ENCODE peak calls at places on chromosomes 5 and 9, in ten cellular contexts. G, S, O, D, M, U, K, Q, C and F are unnamed samples.

GRCh38 chr5:143061161-143061945 is 291.2 kb downstream of the ARHGAP26 start:
- DNase-seq in G (no peak), S (no peak), O (no peak), D (peak), M (no peak), U (no peak), K (no peak), Q (no peak), C (peak), F (no peak)

GRCh38 chr9:98860871-98861293 is 53.4 kb downstream of the GALNT12 start:
- DNase-seq in G (peak), S (peak), O (peak), D (peak), M (peak), U (peak), K (no peak), Q (peak), C (peak), F (no peak)

GRCh38 chr9:77834898-77835505 is 186.9 kb upstream of the GNA14 start:
- DNase-seq in G (no peak), S (no peak), O (no peak), D (no peak), M (no peak), U (no peak), K (no peak), Q (no peak), C (no peak), F (no peak)

GRCh38 chr5:53922508-53923498 is 362.4 kb downstream of the NDUFS4 start:
- DNase-seq in G (no peak), S (no peak), O (no peak), D (no peak), M (no peak), U (no peak), K (no peak), Q (no peak), C (no peak), F (no peak)

GRCh38 chr5:172932313-172933017 is 26.8 kb upstream of the RPL26L1 start:
- DNase-seq in G (peak), S (peak), O (peak), D (peak), M (peak), U (peak), K (no peak), Q (peak), C (peak), F (peak)

GRCh38 chr9:110095776-110096175 is 112.2 kb downstream of the C9orf152 start:
- DNase-seq in G (no peak), S (no peak), O (no peak), D (no peak), M (no peak), U (no peak), K (no peak), Q (no peak), C (peak), F (no peak)

GRCh38 chr5:120465281-120465961 is 1.3 kb downstream of the PRR16 start:
- DNase-seq in G (peak), S (peak), O (peak), D (peak), M (peak), U (peak), K (no peak), Q (peak), C (peak), F (peak)

GRCh38 chr5:157748740-157749461 is 5.4 kb downstream of the LSM11 start:
- DNase-seq in G (peak), S (no peak), O (no peak), D (peak), M (no peak), U (no peak), K (no peak), Q (no peak), C (peak), F (no peak)

GRCh38 chr9:79796411-79796810 is 224.6 kb downstream of the TLE4 start:
- DNase-seq in G (no peak), S (no peak), O (no peak), D (no peak), M (no peak), U (no peak), K (no peak), Q (no peak), C (no peak), F (no peak)

GRCh38 chr9:79798450-79798849 is 226.7 kb downstream of the TLE4 start:
- DNase-seq in G (no peak), S (no peak), O (no peak), D (no peak), M (no peak), U (no peak), K (no peak), Q (no peak), C (no peak), F (no peak)

GRCh38 chr9:79799691-79800345 is 228.1 kb downstream of the TLE4 start:
- DNase-seq in G (no peak), S (peak), O (peak), D (no peak), M (no peak), U (no peak), K (no peak), Q (peak), C (no peak), F (no peak)

GRCh38 chr9:79800578-79800977 is 228.8 kb downstream of the TLE4 start:
- DNase-seq in G (no peak), S (no peak), O (no peak), D (no peak), M (no peak), U (no peak), K (no peak), Q (no peak), C (peak), F (no peak)

DNA sequence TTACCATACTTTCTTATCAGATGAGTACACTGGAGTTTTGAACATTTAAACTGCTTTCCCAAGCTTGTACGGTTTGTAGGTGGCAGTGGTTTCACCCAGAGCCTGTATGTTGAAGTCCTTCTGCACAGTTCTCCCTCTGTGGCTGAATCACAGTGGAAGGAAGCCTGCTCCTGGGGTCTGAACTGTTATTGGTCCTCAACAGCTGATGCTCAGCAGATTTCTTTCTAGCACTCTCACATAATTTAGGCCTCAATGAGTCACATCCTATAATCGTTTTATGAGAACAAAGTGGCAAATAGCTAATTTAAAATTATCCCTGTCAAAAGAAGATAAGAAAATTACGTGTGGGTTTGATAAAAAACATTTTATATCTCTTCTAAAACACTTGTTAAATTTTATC is 229.7 kb downstream of the TLE4 start:
- DNase-seq in G (no peak), S (no peak), O (no peak), D (no peak), M (no peak), U (no peak), K (no peak), Q (no peak), C (no peak), F (no peak)
- H3K27ac ChIP-seq in G (no peak), S (no peak), O (no peak), D (no peak), M (no peak), U (no peak), K (no peak), Q (no peak), C (no peak), F (no peak)

GRCh38 chr9:123712399-123712798 is 217.5 kb downstream of the DENND1A start:
- DNase-seq in G (no peak), S (no peak), O (no peak), D (peak), M (no peak), U (no peak), K (no peak), Q (no peak), C (peak), F (no peak)
- H3K27ac ChIP-seq in G (no peak), S (no peak), O (no peak), D (no peak), M (no peak), U (no peak), K (no peak), Q (no peak), C (no peak), F (no peak)

GRCh38 chr5:67648201-67648671 is 451.6 kb upstream of the CD180 start:
- DNase-seq in G (peak), S (no peak), O (peak), D (no peak), M (peak), U (no peak), K (no peak), Q (peak), C (no peak), F (no peak)
- H3K27ac ChIP-seq in G (peak), S (no peak), O (peak), D (no peak), M (peak), U (no peak), K (no peak), Q (peak), C (no peak), F (no peak)

GRCh38 chr5:135341696-135342095 is 57.3 kb downstream of the MACROH2A1 start:
- DNase-seq in G (no peak), S (no peak), O (no peak), D (no peak), M (no peak), U (no peak), K (no peak), Q (no peak), C (no peak), F (no peak)
- H3K27ac ChIP-seq in G (no peak), S (no peak), O (no peak), D (no peak), M (no peak), U (no peak), K (no peak), Q (no peak), C (no peak), F (no peak)